ENCODE peak calls at places on chromosomes 13 and 19, in six cellular contexts. One of them, this sample, is unnamed.

GRCh38 chr13:98143601-98144500 is 957 bp downstream of the FARP1 start:
- DNase-seq in CD8-positive, alpha-beta T cell: no peak
- DNase-seq in tibial artery: peak; percentile 33
- DNase-seq in pancreas: peak; percentile 52
- DNase-seq in thoracic aorta: no peak
- DNase-seq in CD4-positive, CD25-positive, alpha-beta regulatory T cell: no peak
- DNase-seq in this sample: peak; percentile 61

GRCh38 chr19:9586764-9587163 is 2.5 kb upstream of the ZNF121 start:
- DNase-seq in CD8-positive, alpha-beta T cell: peak; percentile 84
- DNase-seq in CD4-positive, CD25-positive, alpha-beta regulatory T cell: peak; percentile 85
- DNase-seq in pancreas: no peak
- DNase-seq in tibial artery: peak; percentile 23
- DNase-seq in thoracic aorta: peak; percentile 2
- DNase-seq in this sample: peak; percentile 75

GRCh38 chr13:46140044-46140443 is 35.2 kb upstream of the CPB2 start:
- DNase-seq in pancreas: no peak
- DNase-seq in CD8-positive, alpha-beta T cell: no peak
- DNase-seq in CD4-positive, CD25-positive, alpha-beta regulatory T cell: no peak
- DNase-seq in tibial artery: no peak
- DNase-seq in thoracic aorta: no peak
- DNase-seq in this sample: no peak

GRCh38 chr13:42484396-42484795 is 89.6 kb upstream of the TNFSF11 start:
- DNase-seq in CD8-positive, alpha-beta T cell: no peak
- DNase-seq in tibial artery: no peak
- DNase-seq in thoracic aorta: no peak
- DNase-seq in CD4-positive, CD25-positive, alpha-beta regulatory T cell: no peak
- DNase-seq in pancreas: no peak
- DNase-seq in this sample: no peak

GRCh38 chr13:72983085-72983768 is 75.6 kb upstream of the KLF5 start:
- DNase-seq in tibial artery: no peak
- DNase-seq in pancreas: no peak
- DNase-seq in thoracic aorta: no peak
- DNase-seq in CD4-positive, CD25-positive, alpha-beta regulatory T cell: no peak
- DNase-seq in CD8-positive, alpha-beta T cell: no peak
- DNase-seq in this sample: no peak

GRCh38 chr19:52492201-52492960 is 35.1 kb upstream of the ZNF808 start:
- DNase-seq in CD4-positive, CD25-positive, alpha-beta regulatory T cell: peak; percentile 14
- DNase-seq in thoracic aorta: no peak
- DNase-seq in pancreas: no peak
- DNase-seq in tibial artery: no peak
- DNase-seq in CD8-positive, alpha-beta T cell: no peak
- DNase-seq in this sample: no peak

GRCh38 chr13:112958127-112958989 is 10.7 kb upstream of the MCF2L start:
- DNase-seq in CD8-positive, alpha-beta T cell: no peak
- DNase-seq in thoracic aorta: no peak
- DNase-seq in pancreas: peak; percentile 39
- DNase-seq in CD4-positive, CD25-positive, alpha-beta regulatory T cell: no peak
- DNase-seq in tibial artery: no peak
- DNase-seq in this sample: no peak

GRCh38 chr19:52896431-52897148 is 845 bp downstream of the ZNF320 start:
- DNase-seq in tibial artery: peak; percentile 24
- DNase-seq in pancreas: peak; percentile 71
- DNase-seq in thoracic aorta: no peak
- DNase-seq in CD4-positive, CD25-positive, alpha-beta regulatory T cell: no peak
- DNase-seq in CD8-positive, alpha-beta T cell: no peak
- DNase-seq in this sample: peak; percentile 39

GRCh38 chr13:33757713-33758112 is 60.2 kb upstream of the RFC3 start:
- DNase-seq in thoracic aorta: no peak
- DNase-seq in CD4-positive, CD25-positive, alpha-beta regulatory T cell: no peak
- DNase-seq in pancreas: no peak
- DNase-seq in tibial artery: no peak
- DNase-seq in CD8-positive, alpha-beta T cell: no peak
- DNase-seq in this sample: no peak

GRCh38 chr13:60013166-60013565 is 150.6 kb downstream of the DIAPH3 start:
- DNase-seq in thoracic aorta: no peak
- DNase-seq in CD4-positive, CD25-positive, alpha-beta regulatory T cell: no peak
- DNase-seq in CD8-positive, alpha-beta T cell: no peak
- DNase-seq in tibial artery: no peak
- DNase-seq in pancreas: no peak
- DNase-seq in this sample: no peak

GRCh38 chr19:6220385-6221191 is 59.2 kb downstream of the MLLT1 start:
- DNase-seq in CD8-positive, alpha-beta T cell: no peak
- DNase-seq in tibial artery: peak; percentile 77
- DNase-seq in CD4-positive, CD25-positive, alpha-beta regulatory T cell: no peak
- DNase-seq in thoracic aorta: no peak
- DNase-seq in pancreas: peak; percentile 74
- DNase-seq in this sample: peak; percentile 85

GRCh38 chr19:19062454-19063182 is 1.2 kb upstream of the SLC25A42 start:
- DNase-seq in tibial artery: no peak
- DNase-seq in CD4-positive, CD25-positive, alpha-beta regulatory T cell: no peak
- DNase-seq in CD8-positive, alpha-beta T cell: no peak
- DNase-seq in thoracic aorta: no peak
- DNase-seq in pancreas: no peak
- DNase-seq in this sample: no peak

GRCh38 chr13:96817336-96817941 is 176.8 kb downstream of the OXGR1 start:
- DNase-seq in thoracic aorta: no peak
- DNase-seq in CD4-positive, CD25-positive, alpha-beta regulatory T cell: no peak
- DNase-seq in pancreas: no peak
- DNase-seq in CD8-positive, alpha-beta T cell: no peak
- DNase-seq in tibial artery: no peak
- DNase-seq in this sample: peak; percentile 51

GRCh38 chr13:109667754-109668360 is 118.5 kb downstream of the IRS2 start:
- DNase-seq in CD8-positive, alpha-beta T cell: no peak
- DNase-seq in thoracic aorta: no peak
- DNase-seq in pancreas: no peak
- DNase-seq in tibial artery: no peak
- DNase-seq in CD4-positive, CD25-positive, alpha-beta regulatory T cell: no peak
- DNase-seq in this sample: no peak

GRCh38 chr13:30520571-30520970 is 54.8 kb upstream of the HMGB1 start:
- DNase-seq in CD4-positive, CD25-positive, alpha-beta regulatory T cell: no peak
- DNase-seq in thoracic aorta: no peak
- DNase-seq in tibial artery: no peak
- DNase-seq in CD8-positive, alpha-beta T cell: no peak
- DNase-seq in pancreas: no peak
- DNase-seq in this sample: peak; percentile 6

GRCh38 chr13:29458419-29458818 is 137.1 kb downstream of the SLC7A1 start:
- DNase-seq in thoracic aorta: no peak
- DNase-seq in CD4-positive, CD25-positive, alpha-beta regulatory T cell: no peak
- DNase-seq in CD8-positive, alpha-beta T cell: no peak
- DNase-seq in tibial artery: no peak
- DNase-seq in pancreas: no peak
- DNase-seq in this sample: no peak

GRCh38 chr19:13010038-13010991 is 15.0 kb downstream of the NFIX start:
- DNase-seq in thoracic aorta: no peak
- DNase-seq in tibial artery: peak; percentile 83
- DNase-seq in pancreas: peak; percentile 66
- DNase-seq in CD4-positive, CD25-positive, alpha-beta regulatory T cell: no peak
- DNase-seq in CD8-positive, alpha-beta T cell: no peak
- DNase-seq in this sample: peak; percentile 68

GRCh38 chr19:15431396-15432017 is 12.7 kb upstream of the AKAP8L start:
- DNase-seq in pancreas: peak; percentile 39
- DNase-seq in tibial artery: no peak
- DNase-seq in CD8-positive, alpha-beta T cell: no peak
- DNase-seq in CD4-positive, CD25-positive, alpha-beta regulatory T cell: no peak
- DNase-seq in thoracic aorta: no peak
- DNase-seq in this sample: no peak

GRCh38 chr19:51448011-51448744 is 10.1 kb downstream of the SIGLEC8 start:
- DNase-seq in tibial artery: no peak
- DNase-seq in thoracic aorta: no peak
- DNase-seq in CD4-positive, CD25-positive, alpha-beta regulatory T cell: peak; percentile 67
- DNase-seq in CD8-positive, alpha-beta T cell: no peak
- DNase-seq in pancreas: no peak
- DNase-seq in this sample: no peak

GRCh38 chr13:73677041-73677589 is 457.1 kb downstream of the KLF12 start:
- DNase-seq in CD4-positive, CD25-positive, alpha-beta regulatory T cell: no peak
- DNase-seq in thoracic aorta: no peak
- DNase-seq in tibial artery: no peak
- DNase-seq in CD8-positive, alpha-beta T cell: no peak
- DNase-seq in pancreas: no peak
- DNase-seq in this sample: no peak

GRCh38 chr13:39655569-39656324 is at the start of gene COG6:
- DNase-seq in thoracic aorta: peak; percentile 64
- DNase-seq in CD8-positive, alpha-beta T cell: peak; percentile 97
- DNase-seq in tibial artery: peak; percentile 89
- DNase-seq in pancreas: peak; percentile 97
- DNase-seq in CD4-positive, CD25-positive, alpha-beta regulatory T cell: peak; percentile 92
- DNase-seq in this sample: peak; percentile 91
- H3K36me3 ChIP-seq in thoracic aorta: no peaks in the 10 kb centered on the region
- H3K36me3 ChIP-seq in CD8-positive, alpha-beta T cell: no peaks in the 10 kb centered on the region
- H3K36me3 ChIP-seq in tibial artery: peaks cover 8% of the 10 kb centered on the region
- H3K36me3 ChIP-seq in pancreas: no peaks in the 10 kb centered on the region
- H3K36me3 ChIP-seq in CD4-positive, CD25-positive, alpha-beta regulatory T cell: peaks cover 8% of the 10 kb centered on the region
- H3K36me3 ChIP-seq in this sample: peaks cover 7% of the 10 kb centered on the region

GRCh38 chr13:110907301-110907700 is 7.6 kb downstream of the ANKRD10 start:
- DNase-seq in tibial artery: no peak
- DNase-seq in CD8-positive, alpha-beta T cell: no peak
- DNase-seq in CD4-positive, CD25-positive, alpha-beta regulatory T cell: no peak
- DNase-seq in thoracic aorta: no peak
- DNase-seq in pancreas: no peak
- DNase-seq in this sample: no peak

GRCh38 chr13:110911880-110912279 is 3.0 kb downstream of the ANKRD10 start:
- DNase-seq in CD8-positive, alpha-beta T cell: no peak
- DNase-seq in tibial artery: no peak
- DNase-seq in CD4-positive, CD25-positive, alpha-beta regulatory T cell: no peak
- DNase-seq in thoracic aorta: no peak
- DNase-seq in pancreas: no peak
- DNase-seq in this sample: no peak

GRCh38 chr13:110907951-110908898 is 6.6 kb downstream of the ANKRD10 start:
- DNase-seq in CD8-positive, alpha-beta T cell: no peak
- DNase-seq in thoracic aorta: no peak
- DNase-seq in CD4-positive, CD25-positive, alpha-beta regulatory T cell: no peak
- DNase-seq in pancreas: no peak
- DNase-seq in tibial artery: no peak
- DNase-seq in this sample: no peak

GRCh38 chr13:110912651-110913051 is 2.2 kb downstream of the ANKRD10 start:
- DNase-seq in pancreas: no peak
- DNase-seq in tibial artery: no peak
- DNase-seq in CD8-positive, alpha-beta T cell: no peak
- DNase-seq in CD4-positive, CD25-positive, alpha-beta regulatory T cell: no peak
- DNase-seq in thoracic aorta: no peak
- DNase-seq in this sample: peak; percentile 78

GRCh38 chr13:110910013-110910890 is 4.6 kb downstream of the ANKRD10 start:
- DNase-seq in CD8-positive, alpha-beta T cell: no peak
- DNase-seq in thoracic aorta: no peak
- DNase-seq in tibial artery: no peak
- DNase-seq in pancreas: no peak
- DNase-seq in CD4-positive, CD25-positive, alpha-beta regulatory T cell: no peak
- DNase-seq in this sample: no peak
- H3K4me1 ChIP-seq in CD8-positive, alpha-beta T cell: peaks cover 27% of the 10 kb centered on the region
- H3K4me1 ChIP-seq in thoracic aorta: peaks cover 72% of the 10 kb centered on the region
- H3K4me1 ChIP-seq in tibial artery: peaks cover 54% of the 10 kb centered on the region
- H3K4me1 ChIP-seq in pancreas: peaks cover 58% of the 10 kb centered on the region
- H3K4me1 ChIP-seq in CD4-positive, CD25-positive, alpha-beta regulatory T cell: peaks cover 47% of the 10 kb centered on the region
- H3K4me1 ChIP-seq in this sample: peaks cover 31% of the 10 kb centered on the region

GRCh38 chr19:4102339-4103072 is 21.4 kb downstream of the MAP2K2 start:
- DNase-seq in CD4-positive, CD25-positive, alpha-beta regulatory T cell: no peak
- DNase-seq in tibial artery: no peak
- DNase-seq in pancreas: peak; percentile 69
- DNase-seq in CD8-positive, alpha-beta T cell: no peak
- DNase-seq in thoracic aorta: no peak
- DNase-seq in this sample: no peak
- H3K36me3 ChIP-seq in CD4-positive, CD25-positive, alpha-beta regulatory T cell: peaks cover 30% of the 10 kb centered on the region
- H3K36me3 ChIP-seq in tibial artery: peaks cover 65% of the 10 kb centered on the region
- H3K36me3 ChIP-seq in pancreas: no peaks in the 10 kb centered on the region
- H3K36me3 ChIP-seq in CD8-positive, alpha-beta T cell: peaks cover 12% of the 10 kb centered on the region
- H3K36me3 ChIP-seq in thoracic aorta: peaks cover 38% of the 10 kb centered on the region
- H3K36me3 ChIP-seq in this sample: peaks cover 15% of the 10 kb centered on the region

GRCh38 chr13:62324842-62325241 is 909.2 kb upstream of the PCDH20 start:
- DNase-seq in thoracic aorta: no peak
- DNase-seq in pancreas: no peak
- DNase-seq in CD4-positive, CD25-positive, alpha-beta regulatory T cell: no peak
- DNase-seq in CD8-positive, alpha-beta T cell: no peak
- DNase-seq in tibial artery: no peak
- DNase-seq in this sample: no peak
- H3K4me1 ChIP-seq in thoracic aorta: no peaks in the 10 kb centered on the region
- H3K4me1 ChIP-seq in pancreas: no peaks in the 10 kb centered on the region
- H3K4me1 ChIP-seq in CD4-positive, CD25-positive, alpha-beta regulatory T cell: no peaks in the 10 kb centered on the region
- H3K4me1 ChIP-seq in CD8-positive, alpha-beta T cell: no peaks in the 10 kb centered on the region
- H3K4me1 ChIP-seq in tibial artery: no peaks in the 10 kb centered on the region
- H3K4me1 ChIP-seq in this sample: peaks cover 11% of the 10 kb centered on the region

DNA sequence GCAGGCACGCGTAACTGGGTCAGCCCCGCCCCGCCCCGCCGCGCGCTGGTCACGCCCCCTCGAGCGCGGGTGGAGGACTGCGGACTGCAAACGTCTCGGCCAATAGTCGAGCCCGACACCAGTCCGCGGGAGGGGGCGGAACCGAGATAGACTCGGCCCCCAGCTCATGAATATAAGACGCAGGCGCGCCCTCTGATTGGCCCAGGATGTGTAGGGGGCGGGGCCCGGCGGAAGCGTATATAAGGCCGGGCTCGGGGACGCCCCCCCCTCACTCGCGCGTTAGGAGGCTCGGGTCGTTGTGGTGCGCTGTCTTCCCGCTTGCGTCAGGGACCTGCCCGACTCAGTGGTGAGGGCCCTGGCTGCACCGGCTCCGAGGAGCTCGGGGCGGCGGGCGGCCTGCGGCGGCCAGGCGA is at the start of gene CIRBP:
- DNase-seq in thoracic aorta: peak; percentile 100
- DNase-seq in CD4-positive, CD25-positive, alpha-beta regulatory T cell: peak; percentile 99
- DNase-seq in CD8-positive, alpha-beta T cell: peak; percentile 99
- DNase-seq in tibial artery: peak; percentile 100
- DNase-seq in pancreas: peak; percentile 100
- DNase-seq in this sample: peak; percentile 100
- H3K36me3 ChIP-seq in thoracic aorta: peaks cover 29% of the 10 kb centered on the region
- H3K36me3 ChIP-seq in CD4-positive, CD25-positive, alpha-beta regulatory T cell: peaks cover 35% of the 10 kb centered on the region
- H3K36me3 ChIP-seq in CD8-positive, alpha-beta T cell: peaks cover 32% of the 10 kb centered on the region
- H3K36me3 ChIP-seq in tibial artery: peaks cover 34% of the 10 kb centered on the region
- H3K36me3 ChIP-seq in pancreas: peaks cover 3% of the 10 kb centered on the region
- H3K36me3 ChIP-seq in this sample: peaks cover 31% of the 10 kb centered on the region

DNA sequence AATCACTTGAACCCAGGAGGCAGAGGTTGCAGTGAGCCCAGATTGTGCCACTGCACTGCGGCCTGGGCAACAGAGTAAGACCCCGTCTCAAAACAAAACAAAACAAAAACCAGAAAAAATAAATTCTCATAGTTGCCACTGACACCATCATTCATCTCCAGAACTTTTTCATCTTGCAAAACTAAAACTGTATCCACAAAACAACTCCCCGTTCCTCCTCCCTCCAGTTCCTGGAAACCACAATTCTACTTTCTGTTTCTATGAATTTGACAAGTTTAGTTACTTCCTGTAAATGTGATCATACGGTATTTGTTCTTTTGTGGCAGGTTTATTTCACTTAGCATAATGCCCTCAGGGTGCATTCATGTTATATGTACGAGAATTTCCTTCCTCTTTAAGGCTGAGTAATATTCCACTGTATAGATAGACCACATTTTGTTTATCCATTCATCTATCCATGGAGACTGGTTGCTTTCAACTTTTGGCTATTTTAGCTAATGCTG is 13.2 kb upstream of the ADGRE5 start:
- DNase-seq in tibial artery: no peak
- DNase-seq in pancreas: no peak
- DNase-seq in CD4-positive, CD25-positive, alpha-beta regulatory T cell: peak; percentile 93
- DNase-seq in thoracic aorta: no peak
- DNase-seq in CD8-positive, alpha-beta T cell: no peak
- DNase-seq in this sample: no peak
- H3K4me1 ChIP-seq in tibial artery: peaks cover 38% of the 10 kb centered on the region
- H3K4me1 ChIP-seq in pancreas: peaks cover 5% of the 10 kb centered on the region
- H3K4me1 ChIP-seq in CD4-positive, CD25-positive, alpha-beta regulatory T cell: peaks cover 75% of the 10 kb centered on the region
- H3K4me1 ChIP-seq in thoracic aorta: peaks cover 49% of the 10 kb centered on the region
- H3K4me1 ChIP-seq in CD8-positive, alpha-beta T cell: peaks cover 81% of the 10 kb centered on the region
- H3K4me1 ChIP-seq in this sample: peaks cover 8% of the 10 kb centered on the region

DNA sequence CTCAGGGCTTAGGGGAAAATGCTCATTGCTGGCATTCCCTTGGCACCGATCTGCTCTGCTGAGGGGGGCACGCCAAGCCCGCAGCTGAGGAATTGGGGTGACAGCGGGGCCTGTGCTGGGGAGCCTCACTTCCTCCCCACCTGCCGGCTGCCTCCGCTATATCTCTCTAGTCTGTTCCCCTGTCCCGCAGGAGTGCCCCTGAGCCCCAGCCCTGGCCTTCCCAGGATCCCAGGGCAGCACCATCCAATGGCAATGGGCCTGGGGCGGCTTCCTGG is 9.5 kb downstream of the STXBP2 start:
- DNase-seq in thoracic aorta: no peak
- DNase-seq in pancreas: peak; percentile 74
- DNase-seq in CD8-positive, alpha-beta T cell: no peak
- DNase-seq in CD4-positive, CD25-positive, alpha-beta regulatory T cell: no peak
- DNase-seq in tibial artery: no peak
- DNase-seq in this sample: no peak
- H3K36me3 ChIP-seq in thoracic aorta: no peaks in the 10 kb centered on the region
- H3K36me3 ChIP-seq in pancreas: no peaks in the 10 kb centered on the region
- H3K36me3 ChIP-seq in CD8-positive, alpha-beta T cell: peaks cover 3% of the 10 kb centered on the region
- H3K36me3 ChIP-seq in CD4-positive, CD25-positive, alpha-beta regulatory T cell: peaks cover 6% of the 10 kb centered on the region
- H3K36me3 ChIP-seq in tibial artery: no peaks in the 10 kb centered on the region
- H3K36me3 ChIP-seq in this sample: no peaks in the 10 kb centered on the region